ENCODE peak calls at places on chromosomes 4 and X, in six cellular contexts. Q is astrocyte of the cerebellum; R is lower lobe of right lung; B is colonic mucosa; E is transverse colon; I is CD8-positive, alpha-beta T cell. P is an unnamed sample.

GRCh38 chrX:137363559-137363958 is 202.4 kb upstream of the ZIC3 start:
- DNase-seq in Q (no peak), R (no peak), B (no peak), E (no peak), I (no peak), P (no peak)

GRCh38 chr4:38788327-38788726 is 5.5 kb upstream of the TLR10 start:
- DNase-seq in Q (peak; percentile 8), R (no peak), B (no peak), E (no peak), I (no peak), P (no peak)

GRCh38 chrX:11111038-11111851 is at the start of gene HCCS:
- DNase-seq in Q (peak; percentile 57), R (peak; percentile 89), B (peak; percentile 85), E (peak; percentile 87), I (peak; percentile 67), P (peak; percentile 78)

GRCh38 chrX:2484232-2484631 is 16.5 kb downstream of the DHRSX start:
- DNase-seq in Q (no peak), R (no peak), B (no peak), E (no peak), I (no peak), P (no peak)

GRCh38 chrX:16671005-16671404 is 21.0 kb downstream of the S100G start:
- DNase-seq in Q (peak; percentile 52), R (no peak), B (no peak), E (no peak), I (no peak), P (peak; percentile 57)

GRCh38 chr4:15489551-15489950 is 19.9 kb downstream of the CC2D2A start:
- DNase-seq in Q (no peak), R (no peak), B (no peak), E (no peak), I (no peak), P (no peak)

GRCh38 chr4:185488650-185489049 is 17.1 kb upstream of the CCDC110 start:
- DNase-seq in Q (no peak), R (no peak), B (no peak), E (no peak), I (no peak), P (no peak)

GRCh38 chr4:116515959-116516358 is 569.4 kb downstream of the TRAM1L1 start:
- DNase-seq in Q (no peak), R (peak; percentile 46), B (no peak), E (no peak), I (no peak), P (no peak)

GRCh38 chrX:14039344-14039743 is 9.7 kb upstream of the GEMIN8 start:
- DNase-seq in Q (no peak), R (no peak), B (peak; percentile 69), E (peak; percentile 61), I (peak; percentile 5), P (peak; percentile 75)

GRCh38 chr4:8347660-8348059 is 78.1 kb downstream of the HTRA3 start:
- DNase-seq in Q (no peak), R (no peak), B (no peak), E (peak; percentile 6), I (no peak), P (no peak)

GRCh38 chr4:173332963-173333657 is 1.0 kb downstream of the HMGB2 start:
- DNase-seq in Q (no peak), R (no peak), B (no peak), E (no peak), I (no peak), P (peak; percentile 49)

GRCh38 chr4:159607824-159608223 is 504.9 kb downstream of the RAPGEF2 start:
- DNase-seq in Q (no peak), R (no peak), B (no peak), E (no peak), I (no peak), P (no peak)

GRCh38 chrX:16836371-16836770 is 33.8 kb downstream of the RBBP7 start:
- DNase-seq in Q (no peak), R (peak; percentile 44), B (peak; percentile 29), E (peak; percentile 10), I (no peak), P (no peak)

GRCh38 chr4:108352664-108353308 is 184.1 kb upstream of the LEF1 start:
- DNase-seq in Q (no peak), R (no peak), B (no peak), E (no peak), I (no peak), P (no peak)

GRCh38 chr4:2303121-2303685 is 41.3 kb upstream of the MXD4 start:
- DNase-seq in Q (no peak), R (no peak), B (peak; percentile 16), E (no peak), I (no peak), P (no peak)

GRCh38 chr4:1427010-1427409 is 20.8 kb upstream of the NKX1-1 start:
- DNase-seq in Q (no peak), R (no peak), B (no peak), E (no peak), I (no peak), P (no peak)

GRCh38 chrX:138711399-138712347 is at the start of gene FGF13:
- DNase-seq in Q (no peak), R (peak; percentile 20), B (no peak), E (peak; percentile 7), I (no peak), P (peak; percentile 31)

GRCh38 chr4:100391913-100392312 is 125.9 kb downstream of the EMCN start:
- DNase-seq in Q (peak; percentile 84), R (no peak), B (no peak), E (no peak), I (no peak), P (peak; percentile 50)

GRCh38 chrX:154383359-154384283 is 4.5 kb downstream of the EMD start:
- DNase-seq in Q (no peak), R (no peak), B (no peak), E (no peak), I (no peak), P (no peak)

GRCh38 chrX:154380787-154381186 is 1.7 kb downstream of the EMD start:
- DNase-seq in Q (no peak), R (no peak), B (no peak), E (no peak), I (no peak), P (no peak)

GRCh38 chrX:154382483-154383069 is 3.5 kb downstream of the EMD start:
- DNase-seq in Q (no peak), R (no peak), B (no peak), E (no peak), I (no peak), P (peak; percentile 72)

GRCh38 chrX:154381271-154381670 is 2.2 kb downstream of the EMD start:
- DNase-seq in Q (no peak), R (no peak), B (no peak), E (no peak), I (no peak), P (no peak)

DNA sequence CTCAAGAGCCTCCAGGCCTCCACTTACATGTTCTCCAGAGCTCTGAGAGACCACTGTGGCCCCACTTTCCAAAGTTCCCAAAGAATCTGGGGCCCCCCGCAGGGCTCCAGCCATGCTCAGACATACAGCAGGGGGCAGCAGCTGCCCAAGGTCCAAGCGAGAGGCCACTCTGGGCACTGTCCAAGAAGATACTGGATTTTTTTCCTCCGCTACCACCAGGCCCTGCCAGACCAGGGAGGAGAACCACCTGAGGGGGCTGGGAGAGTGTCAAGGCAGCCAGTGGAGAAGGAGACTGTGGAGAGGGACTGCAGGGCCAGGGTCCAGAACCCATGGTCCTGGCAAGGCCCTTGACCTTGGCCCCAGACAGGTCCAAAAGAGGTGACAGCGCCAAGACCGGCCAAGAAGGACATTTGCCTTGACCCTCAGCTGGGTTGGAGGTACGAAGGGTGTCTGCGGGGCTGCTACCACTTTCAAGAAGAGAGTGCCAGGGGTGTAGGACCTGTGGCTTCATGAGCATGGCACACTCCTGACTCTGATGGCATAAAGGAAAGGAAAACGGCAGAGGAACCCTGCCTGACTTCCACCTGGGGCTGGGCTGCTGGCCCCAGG is 5.3 kb downstream of the EMD start:
- DNase-seq in Q (no peak), R (no peak), B (no peak), E (no peak), I (no peak), P (no peak)
- TF ChIP-seq CTCF in Q (peak; percentile 37), R (peak; percentile 25), B (no peak), E (no peak), I (no peak), P (no peak)

DNA sequence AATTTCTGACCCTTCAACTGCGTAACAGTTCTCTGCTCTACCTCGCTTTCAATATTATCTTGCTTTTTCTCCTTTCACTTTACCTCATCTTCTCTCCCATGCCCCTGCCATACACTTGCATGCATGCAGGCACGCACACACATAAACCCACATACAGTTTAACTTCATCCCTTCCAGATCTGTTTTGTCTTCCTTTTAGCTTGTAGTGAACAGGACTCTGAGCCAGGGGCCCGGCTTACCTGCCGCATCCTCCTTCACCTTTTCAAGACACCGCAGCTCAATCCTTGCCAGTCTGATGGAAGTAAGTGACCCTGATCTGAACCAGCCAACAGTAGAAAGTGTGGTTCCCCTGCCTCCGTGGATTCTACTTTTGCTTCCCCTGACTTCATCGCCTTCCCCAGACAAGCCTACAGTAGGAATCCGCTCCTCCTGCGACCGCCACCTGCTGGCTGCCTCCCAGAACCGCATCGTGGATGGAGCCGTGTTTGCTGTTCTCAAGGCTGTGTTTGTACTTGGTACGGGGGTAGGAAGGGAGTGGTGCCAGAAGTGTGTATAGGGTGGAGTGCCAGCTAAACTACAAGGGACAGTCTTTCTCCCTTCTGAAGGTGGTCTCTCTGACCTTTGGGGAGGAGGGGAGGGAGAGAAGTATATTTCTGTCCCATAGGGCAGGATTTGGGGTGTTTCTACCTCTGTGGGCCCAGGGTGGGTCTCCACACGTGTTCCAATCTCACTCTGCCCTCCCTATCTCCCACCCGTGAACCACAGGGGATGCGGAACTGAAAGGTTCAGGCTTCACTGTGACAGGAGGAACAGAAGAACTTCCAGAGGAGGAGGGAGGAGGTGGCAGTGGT is 10.7 kb downstream of the MED12 start:
- DNase-seq in Q (peak; percentile 15), R (peak; percentile 76), B (peak; percentile 74), E (peak; percentile 77), I (peak; percentile 61), P (peak; percentile 60)
- TF ChIP-seq CTCF in Q (peak; percentile 74), R (peak; percentile 66), B (peak; percentile 72), E (peak; percentile 76), I (peak; percentile 62), P (peak; percentile 72)

GRCh38 chr4:94256833-94257232 is 49.2 kb downstream of the SMARCAD1 start:
- DNase-seq in Q (no peak), R (no peak), B (no peak), E (no peak), I (no peak), P (peak; percentile 13)
- TF ChIP-seq CTCF in Q (no peak), R (peak; percentile 12), B (no peak), E (no peak), I (no peak), P (peak; percentile 24)

GRCh38 chrX:50905334-50905733 is 5.2 kb upstream of the BMP15 start:
- DNase-seq in Q (no peak), R (no peak), B (peak; percentile 21), E (peak; percentile 19), I (no peak), P (peak; percentile 34)
- TF ChIP-seq CTCF in Q (peak; percentile 15), R (peak; percentile 21), B (peak; percentile 44), E (no peak), I (no peak), P (peak; percentile 65)

GRCh38 chr4:120918788-120919187 is 3.7 kb downstream of the PRDM5 start:
- DNase-seq in Q (peak; percentile 22), R (no peak), B (peak; percentile 30), E (peak; percentile 13), I (no peak), P (no peak)
- TF ChIP-seq CTCF in Q (no peak), R (no peak), B (no peak), E (no peak), I (no peak), P (no peak)

DNA sequence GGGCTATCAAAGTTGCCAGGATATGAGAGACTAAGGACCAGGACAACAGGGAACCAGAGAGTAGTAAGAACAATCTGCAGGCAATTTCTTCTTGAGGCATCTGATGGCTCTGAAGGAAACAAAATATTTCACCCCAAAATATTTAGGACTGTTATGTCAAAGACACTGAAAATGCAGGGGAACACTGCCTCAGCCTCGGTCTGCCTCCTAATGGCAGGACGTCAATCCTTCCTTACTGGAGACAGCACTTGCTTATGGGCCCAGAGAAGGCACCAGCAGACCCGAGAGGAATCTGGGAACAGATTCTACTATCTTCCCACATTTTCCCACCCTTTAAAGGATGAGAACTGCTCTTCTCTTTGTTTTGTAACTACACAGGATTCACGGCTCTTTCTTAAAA is 23.3 kb downstream of the RNF150 start:
- DNase-seq in Q (no peak), R (no peak), B (no peak), E (no peak), I (no peak), P (no peak)
- TF ChIP-seq CTCF in Q (no peak), R (no peak), B (no peak), E (no peak), I (no peak), P (no peak)

P was measured in MCF 10A.